ENCODE peak calls at places on chromosomes 13 and 19, in eight cellular contexts. O is thyroid gland; N is lower lobe of right lung; H is breast epithelium; K is H1; P is right lobe of liver; L is CD8-positive, alpha-beta T cell; R is pancreas. V is an unnamed sample. For H3K36me3, the result is how much of the 10 kb centered on the place peaks cover.

GRCh38 chr19:33094504-33095067 is 13.6 kb downstream of the GPATCH1 start:
- DNase-seq in O (no peak), N (no peak), H (no peak), K (no peak), P (no peak), L (no peak), R (no peak), V (no peak)

GRCh38 chr13:36190771-36191170 is 23.6 kb downstream of the SOHLH2 start:
- DNase-seq in O (no peak), N (no peak), H (no peak), K (no peak), P (no peak), L (no peak), R (no peak), V (no peak)

GRCh38 chr13:112569771-112570288 is 18.1 kb downstream of the TUBGCP3 start:
- DNase-seq in O (no peak), N (no peak), H (no peak), K (no peak), P (no peak), L (no peak), R (no peak), V (no peak)

GRCh38 chr19:49889687-49890348 is 6.9 kb downstream of the IL4I1 start:
- DNase-seq in O (peak), N (peak), H (peak), K (peak), P (peak), L (peak), R (peak), V (peak)

GRCh38 chr19:10701955-10702307 is 692 bp downstream of the QTRT1 start:
- DNase-seq in O (no peak), N (no peak), H (no peak), K (no peak), P (no peak), L (no peak), R (no peak), V (no peak)

GRCh38 chr13:19805765-19806164 is 23.0 kb upstream of the PSPC1 start:
- DNase-seq in O (no peak), N (no peak), H (no peak), K (no peak), P (no peak), L (no peak), R (no peak), V (no peak)

GRCh38 chr19:33811246-33811645 is 14.6 kb downstream of the KCTD15 start:
- DNase-seq in O (no peak), N (peak), H (no peak), K (no peak), P (peak), L (no peak), R (no peak), V (peak)

GRCh38 chr13:21671793-21672680 is 1.2 kb downstream of the FGF9 start:
- DNase-seq in O (no peak), N (no peak), H (no peak), K (no peak), P (no peak), L (no peak), R (no peak), V (no peak)

GRCh38 chr19:40341601-40342482 is 6.4 kb downstream of the C19orf47 start:
- DNase-seq in O (peak), N (peak), H (peak), K (no peak), P (no peak), L (no peak), R (no peak), V (peak)
- H3K36me3 ChIP-seq in O (under half), N (under half), H (under half), K (under half), P (under half), L (under half), R (under half), V (under half)

DNA sequence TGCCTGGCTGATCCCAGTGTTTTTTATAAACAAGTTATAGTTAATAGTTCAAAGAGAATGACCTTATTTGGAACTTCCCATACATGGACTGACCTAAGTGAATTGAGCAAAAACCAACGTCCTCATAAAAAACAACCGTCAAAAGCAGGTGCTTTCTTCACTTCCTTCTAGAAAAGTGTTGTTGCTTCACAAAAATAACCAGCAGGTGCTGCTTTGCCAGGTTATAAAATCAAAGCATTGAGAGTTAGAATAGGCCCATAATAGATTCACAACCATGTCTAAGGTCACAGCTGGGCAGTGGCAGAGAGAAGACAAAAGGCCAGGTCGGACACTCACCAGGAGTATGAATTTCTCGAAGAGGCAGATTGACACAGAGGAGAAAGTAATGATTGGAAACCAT is 9.5 kb downstream of the RUBCNL start:
- DNase-seq in O (no peak), N (no peak), H (no peak), K (no peak), P (no peak), L (no peak), R (no peak), V (no peak)
- H3K36me3 ChIP-seq in O (under half), N (under half), H (under half), K (under half), P (under half), L (under half), R (under half), V (under half)

GRCh38 chr19:19911150-19911549 is 10.4 kb downstream of the ZNF93 start:
- DNase-seq in O (no peak), N (no peak), H (no peak), K (no peak), P (no peak), L (no peak), R (no peak), V (no peak)

GRCh38 chr19:19909654-19910053 is 8.9 kb downstream of the ZNF93 start:
- DNase-seq in O (no peak), N (no peak), H (no peak), K (no peak), P (no peak), L (no peak), R (no peak), V (no peak)
- H3K36me3 ChIP-seq in O (under half), N (under half), H (under half), K (under half), P (under half), L (under half), R (under half), V (under half)

DNA sequence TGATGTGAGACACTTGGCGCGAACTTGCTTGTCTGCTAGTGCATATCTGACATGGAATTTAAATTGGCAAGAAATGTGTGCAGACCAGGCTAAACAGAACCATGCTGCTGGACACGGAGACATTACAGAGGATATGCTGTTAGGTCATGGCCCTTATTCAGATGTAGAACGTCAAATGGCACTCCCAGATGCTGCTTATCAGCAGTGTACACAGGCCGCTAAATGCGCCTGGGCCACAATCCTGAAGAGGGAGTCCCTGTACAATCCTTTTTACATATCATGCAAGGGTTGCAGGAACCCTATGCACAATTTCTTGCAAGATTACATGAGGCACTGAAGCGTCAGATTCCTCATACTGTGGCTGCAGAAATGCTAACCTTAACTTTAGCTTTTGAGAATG is 9.3 kb downstream of the ZNF350 start:
- DNase-seq in O (no peak), N (no peak), H (no peak), K (no peak), P (no peak), L (no peak), R (no peak), V (no peak)
- H3K36me3 ChIP-seq in O (under half), N (under half), H (under half), K (under half), P (under half), L (under half), R (under half), V (under half)

GRCh38 chr19:12767666-12768065 is 7.7 kb downstream of the HOOK2 start:
- DNase-seq in O (no peak), N (no peak), H (no peak), K (no peak), P (no peak), L (no peak), R (no peak), V (no peak)
- H3K36me3 ChIP-seq in O (under half), N (under half), H (under half), K (under half), P (under half), L (under half), R (under half), V (under half)

DNA sequence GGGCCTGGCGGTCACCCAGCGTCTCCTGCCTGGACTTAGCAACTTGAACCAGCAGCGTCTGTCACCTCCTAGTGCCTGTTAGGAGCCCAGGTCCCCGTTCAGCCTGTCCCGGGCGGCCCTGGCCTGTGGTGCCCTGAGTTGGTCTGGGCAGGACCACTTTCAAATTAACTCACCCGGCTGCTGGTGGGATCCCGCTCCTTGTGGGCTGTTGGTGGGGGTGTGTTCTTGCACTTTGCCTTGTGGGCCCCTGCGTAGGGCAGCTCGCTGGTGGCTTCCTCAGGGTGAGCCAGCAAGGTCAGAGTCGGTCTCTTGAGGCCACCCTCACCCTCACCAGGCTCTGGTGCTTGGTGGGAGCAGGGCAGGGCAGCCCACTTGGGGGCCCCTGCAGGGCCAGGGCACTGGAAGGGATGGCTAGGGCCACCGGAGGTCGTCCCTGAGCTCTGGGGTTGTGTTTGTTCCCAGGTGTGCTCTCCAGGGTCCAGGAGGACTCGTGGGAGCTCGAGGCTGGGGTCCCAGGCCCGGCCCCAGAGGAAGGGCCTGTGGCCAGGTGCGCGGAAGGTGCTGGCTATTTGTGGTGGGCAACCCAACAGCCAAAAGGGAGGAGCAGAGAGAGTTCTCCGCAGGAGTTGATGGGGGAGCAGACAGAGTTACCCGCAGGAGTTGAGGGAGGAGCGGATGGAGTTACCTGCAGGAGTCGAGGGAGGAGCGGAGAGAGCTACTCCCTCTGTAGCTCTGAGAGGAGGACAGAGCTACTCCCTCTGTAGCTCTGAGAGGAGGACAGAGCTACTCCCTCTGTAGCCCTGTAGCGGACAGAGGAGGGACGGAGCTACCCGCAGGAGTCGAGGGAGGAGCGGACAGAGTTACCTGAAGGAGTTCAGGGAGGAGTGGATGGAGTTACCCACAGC is 16.9 kb downstream of the TFDP1 start:
- DNase-seq in O (no peak), N (peak), H (no peak), K (no peak), P (peak), L (no peak), R (no peak), V (peak)
- H3K36me3 ChIP-seq in O (under half), N (under half), H (under half), K (under half), P (under half), L (under half), R (under half), V (half or more)

GRCh38 chr19:17780781-17781180 is 14.2 kb upstream of the B3GNT3 start:
- DNase-seq in O (no peak), N (no peak), H (no peak), K (no peak), P (no peak), L (no peak), R (no peak), V (no peak)

GRCh38 chr19:17779281-17779930 is 15.5 kb upstream of the B3GNT3 start:
- DNase-seq in O (no peak), N (peak), H (peak), K (peak), P (peak), L (no peak), R (no peak), V (peak)

GRCh38 chr19:17787274-17787913 is 7.5 kb upstream of the B3GNT3 start:
- DNase-seq in O (no peak), N (no peak), H (no peak), K (no peak), P (no peak), L (no peak), R (no peak), V (no peak)

GRCh38 chr19:17788632-17789031 is 6.3 kb upstream of the B3GNT3 start:
- DNase-seq in O (no peak), N (no peak), H (no peak), K (no peak), P (no peak), L (no peak), R (no peak), V (no peak)

GRCh38 chr19:17784201-17785008 is 10.5 kb upstream of the B3GNT3 start:
- DNase-seq in O (peak), N (peak), H (peak), K (no peak), P (peak), L (peak), R (peak), V (peak)
- H3K36me3 ChIP-seq in O (under half), N (under half), H (under half), K (under half), P (under half), L (under half), R (under half), V (half or more)

GRCh38 chr19:23772668-23773063 is 14.0 kb upstream of the ZNF681 start:
- DNase-seq in O (no peak), N (no peak), H (no peak), K (no peak), P (no peak), L (no peak), R (no peak), V (no peak)

GRCh38 chr19:23771761-23772667 is 13.3 kb upstream of the ZNF681 start:
- DNase-seq in O (no peak), N (no peak), H (no peak), K (no peak), P (no peak), L (no peak), R (no peak), V (no peak)

GRCh38 chr19:23771348-23771747 is 12.7 kb upstream of the ZNF681 start:
- DNase-seq in O (no peak), N (no peak), H (no peak), K (no peak), P (no peak), L (no peak), R (no peak), V (no peak)

GRCh38 chr19:23769691-23770468 is 11.2 kb upstream of the ZNF681 start:
- DNase-seq in O (no peak), N (no peak), H (no peak), K (no peak), P (no peak), L (no peak), R (no peak), V (no peak)

DNA sequence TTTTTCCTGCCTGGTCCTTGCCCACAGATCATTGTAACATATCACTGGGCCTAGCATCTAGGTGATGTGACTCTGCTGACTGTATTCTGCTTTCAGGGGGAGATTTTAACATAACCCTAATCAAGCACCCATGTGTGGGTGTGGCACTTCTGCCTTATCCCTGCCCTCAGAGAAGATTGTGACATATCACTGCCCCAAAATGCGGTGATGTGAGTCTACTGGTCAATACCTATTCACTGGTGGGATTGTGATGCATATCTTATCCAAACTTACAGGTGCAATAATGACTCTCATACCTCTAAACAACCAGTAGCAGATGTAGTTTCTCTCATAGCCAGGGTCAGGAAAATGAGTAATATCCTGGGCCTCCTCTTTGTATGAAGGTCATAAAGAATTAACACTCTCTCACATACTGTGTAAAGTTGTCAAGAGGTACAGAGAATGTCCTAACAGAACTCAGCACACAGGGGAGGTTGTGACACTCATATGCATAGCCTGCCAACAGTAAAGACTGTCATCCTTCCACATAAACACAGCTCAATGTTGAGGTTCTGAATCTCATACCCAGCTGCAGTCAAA is 12.1 kb upstream of the ZNF681 start:
- DNase-seq in O (no peak), N (no peak), H (no peak), K (no peak), P (no peak), L (no peak), R (no peak), V (no peak)
- H3K36me3 ChIP-seq in O (under half), N (under half), H (under half), K (under half), P (under half), L (under half), R (under half), V (under half)

DNA sequence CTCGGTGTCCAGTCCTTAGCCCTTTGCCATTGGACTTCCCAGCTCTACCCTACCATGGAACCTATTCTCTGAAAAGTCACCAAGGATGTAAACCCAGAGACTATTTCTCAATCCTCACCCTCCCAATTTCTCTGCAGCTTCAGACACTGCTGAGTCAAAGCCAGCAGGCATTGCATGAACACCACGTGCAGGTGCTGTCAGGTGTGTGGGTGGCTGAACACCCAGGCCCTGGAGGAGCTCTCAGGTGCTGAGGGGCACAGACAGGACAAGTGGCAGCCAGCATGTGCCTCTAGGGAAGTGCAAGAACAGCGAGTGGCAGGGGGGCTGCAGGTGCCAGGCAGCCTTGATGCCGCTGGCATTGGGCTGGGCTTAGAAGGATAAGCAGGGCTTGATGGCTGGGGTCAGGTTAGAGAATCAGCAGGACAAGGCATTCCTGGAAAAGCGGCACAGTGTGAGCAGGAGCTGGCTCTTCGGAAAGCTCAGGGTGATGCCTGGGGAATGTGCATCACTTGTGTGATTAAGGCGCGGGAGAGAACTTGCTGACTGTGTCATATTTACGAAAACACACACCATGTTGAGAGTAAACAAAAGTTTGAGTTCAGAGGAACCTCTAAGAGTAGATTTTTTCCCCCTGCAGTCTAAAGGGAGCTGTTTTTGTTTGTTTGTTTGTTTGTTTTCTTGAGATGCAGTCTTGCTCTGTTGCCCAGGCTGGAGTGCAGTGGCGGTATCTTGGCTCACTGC is 83.8 kb downstream of the LNX2 start:
- DNase-seq in O (peak), N (peak), H (no peak), K (no peak), P (no peak), L (no peak), R (no peak), V (no peak)
- H3K36me3 ChIP-seq in O (under half), N (under half), H (under half), K (under half), P (under half), L (under half), R (under half), V (under half)

GRCh38 chr13:92566767-92567166 is 659.8 kb upstream of the GPC6 start:
- DNase-seq in O (no peak), N (no peak), H (no peak), K (no peak), P (no peak), L (no peak), R (no peak), V (no peak)

DNA sequence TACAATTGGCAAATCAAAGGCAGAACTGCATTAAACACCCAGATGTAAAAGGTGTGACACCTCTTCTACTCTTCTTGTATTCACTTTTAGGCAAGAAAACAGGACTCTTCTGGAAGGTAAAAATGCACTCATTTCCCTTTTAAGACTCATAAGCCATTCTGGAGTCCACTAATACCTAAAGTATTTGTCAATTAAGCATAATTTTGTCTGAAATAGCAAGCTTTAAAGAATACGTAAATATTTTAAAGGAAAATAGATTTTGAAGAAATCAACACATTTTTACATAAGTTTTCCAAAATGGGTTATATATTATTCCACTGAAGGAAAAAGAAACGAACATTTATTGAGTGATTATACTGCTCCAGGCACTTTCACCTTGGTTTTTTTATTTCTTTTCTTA is 661.7 kb upstream of the GPC6 start:
- DNase-seq in O (no peak), N (no peak), H (no peak), K (no peak), P (no peak), L (no peak), R (no peak), V (no peak)
- H3K36me3 ChIP-seq in O (under half), N (under half), H (under half), K (under half), P (under half), L (under half), R (under half), V (under half)

V was measured in spleen.